ENCODE peak calls at places on chromosomes 2 and 18, in five cellular contexts. Y is K562, U is A549, B is HepG2, O is H1. E is an unnamed sample.

GRCh38 chr18:44851806-44852205 is 171.1 kb downstream of the SETBP1 start:
- DNase-seq in B (no peak), U (no peak), Y (no peak), O (no peak), E (no peak)

GRCh38 chr2:20362701-20363435 is 12.2 kb upstream of the PUM2 start:
- DNase-seq in B (no peak), U (no peak), Y (no peak), O (no peak), E (no peak)

GRCh38 chr2:56410140-56410539 is 226.3 kb downstream of the CCDC85A start:
- DNase-seq in U (no peak), B (no peak), Y (no peak), O (no peak), E (no peak)

GRCh38 chr2:66839551-66840320 is 404.8 kb downstream of the MEIS1 start:
- DNase-seq in O (no peak), U (no peak), Y (no peak), B (no peak), E (no peak)

GRCh38 chr18:73340135-73340934 is 472.5 kb upstream of the NETO1 start:
- DNase-seq in Y (no peak), B (peak; percentile 1), O (no peak), U (no peak), E (peak; percentile 3)

GRCh38 chr18:50859793-50860192 is 19.1 kb upstream of the ME2 start:
- DNase-seq in O (no peak), U (no peak), B (no peak), Y (no peak), E (no peak)

GRCh38 chr2:223532712-223533111 is 69.4 kb downstream of the SCG2 start:
- DNase-seq in U (no peak), Y (no peak), B (no peak), O (no peak), E (no peak)

GRCh38 chr2:61493523-61493942 is 22.6 kb upstream of the USP34 start:
- DNase-seq in U (no peak), Y (no peak), B (no peak), O (no peak), E (no peak)

GRCh38 chr2:65120990-65121693 is 8.8 kb downstream of the RAB1A start:
- DNase-seq in O (no peak), U (no peak), B (no peak), Y (no peak), E (no peak)

GRCh38 chr2:239721531-239721930 is 303.6 kb downstream of the NDUFA10 start:
- DNase-seq in U (no peak), B (no peak), O (no peak), Y (no peak), E (no peak)

GRCh38 chr2:220269421-220269820 is 642.0 kb downstream of the SLC4A3 start:
- DNase-seq in Y (no peak), B (no peak), O (no peak), U (no peak), E (no peak)

GRCh38 chr2:240999001-240999791 is 778 bp downstream of the SNED1 start:
- DNase-seq in B (no peak), Y (peak; percentile 24), U (no peak), O (no peak), E (no peak)

GRCh38 chr2:11775384-11775783 is 29.0 kb downstream of the LPIN1 start:
- DNase-seq in O (no peak), Y (no peak), B (no peak), U (no peak), E (peak; percentile 44)

GRCh38 chr2:224882291-224883171 is 159.7 kb downstream of the DOCK10 start:
- DNase-seq in Y (no peak), B (no peak), O (no peak), U (peak; percentile 31), E (no peak)

GRCh38 chr18:26044807-26045206 is 45.6 kb downstream of the SS18 start:
- DNase-seq in O (no peak), U (no peak), B (no peak), Y (no peak), E (no peak)

GRCh38 chr2:205531082-205531481 is 151.2 kb upstream of the NRP2 start:
- DNase-seq in U (no peak), O (no peak), Y (no peak), B (no peak), E (no peak)

GRCh38 chr2:72139471-72139870 is 8.2 kb downstream of the CYP26B1 start:
- DNase-seq in O (no peak), Y (no peak), B (no peak), U (no peak), E (no peak)

GRCh38 chr2:72140621-72140960 is 7.1 kb downstream of the CYP26B1 start:
- DNase-seq in B (no peak), Y (no peak), O (no peak), U (no peak), E (no peak)

GRCh38 chr2:72141032-72141645 is 6.5 kb downstream of the CYP26B1 start:
- DNase-seq in O (no peak), Y (no peak), B (no peak), U (no peak), E (no peak)

GRCh38 chr2:72138921-72139381 is 8.7 kb downstream of the CYP26B1 start:
- DNase-seq in U (no peak), O (no peak), Y (no peak), B (no peak), E (no peak)

DNA sequence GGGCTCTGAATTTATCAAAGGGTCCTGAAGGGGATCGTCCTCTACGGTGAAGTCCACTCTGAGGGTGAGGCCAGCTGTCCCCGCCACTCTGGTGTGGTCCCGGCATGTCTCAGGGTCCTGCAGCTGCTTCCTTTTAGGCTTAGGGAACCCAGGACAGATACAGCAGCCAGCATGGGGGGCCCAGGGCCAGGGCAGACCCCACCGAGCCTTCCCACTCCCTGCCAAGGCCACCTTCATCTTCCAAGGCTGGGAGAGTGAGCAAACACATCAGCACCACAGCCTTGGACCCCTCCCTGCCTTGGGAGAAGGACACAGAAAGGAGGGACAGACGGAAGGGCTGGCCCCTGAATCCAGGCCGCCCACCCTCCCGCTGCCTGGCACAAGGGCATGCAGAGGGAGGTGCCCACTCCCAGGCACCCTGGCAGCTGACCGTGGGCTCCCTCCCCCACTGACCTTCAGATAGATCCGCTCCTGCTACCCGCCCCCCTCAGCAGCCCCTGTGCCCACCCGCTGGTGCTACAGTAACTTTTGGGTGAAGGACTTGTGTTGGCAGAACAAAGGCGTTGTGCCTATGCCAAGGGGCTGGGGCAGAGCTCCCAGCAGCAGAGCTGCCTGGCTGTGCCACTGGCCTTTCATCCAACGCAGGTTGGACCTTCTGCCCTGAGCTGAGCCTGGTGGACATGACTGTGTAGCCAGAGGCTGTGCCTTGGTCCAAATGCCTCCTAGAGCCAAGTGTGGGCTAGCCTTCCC is 7.6 kb downstream of the CYP26B1 start:
- DNase-seq in B (no peak), O (no peak), Y (no peak), U (no peak), E (no peak)
- TF ChIP-seq RAD21 in B (no peak), O (no peak), Y (no peak), U (no peak), E (no peak)

GRCh38 chr18:14941792-14942191 is 193.8 kb downstream of the ANKRD30B start:
- DNase-seq in B (no peak), U (no peak), Y (no peak), O (no peak), E (no peak)
- TF ChIP-seq HDAC2 in B (no peak), U (no peak), Y (no peak), O (no peak), E (no peak)

DNA sequence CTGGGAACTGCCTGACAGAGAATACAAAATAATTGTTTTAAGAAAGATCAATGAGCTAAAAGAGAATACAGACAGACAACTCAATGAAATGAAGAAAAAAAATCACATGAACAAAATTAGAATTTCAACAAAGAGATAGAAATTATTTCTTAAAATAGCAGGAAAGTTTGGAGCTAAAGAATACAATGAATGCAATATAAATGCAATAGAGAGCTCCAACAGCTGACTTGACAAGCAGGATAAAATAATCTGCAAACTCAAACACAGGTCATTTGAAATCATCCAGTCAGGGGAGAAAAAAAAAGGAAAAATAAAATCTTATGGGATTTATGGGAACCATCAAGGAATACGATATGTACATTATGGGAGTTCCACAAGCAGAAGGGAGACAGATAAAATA is 902.7 kb upstream of the ZEB2 start:
- DNase-seq in O (no peak), B (no peak), U (no peak), Y (no peak), E (no peak)
- TF ChIP-seq RAD21 in O (no peak), B (no peak), U (no peak), Y (no peak), E (no peak)

DNA sequence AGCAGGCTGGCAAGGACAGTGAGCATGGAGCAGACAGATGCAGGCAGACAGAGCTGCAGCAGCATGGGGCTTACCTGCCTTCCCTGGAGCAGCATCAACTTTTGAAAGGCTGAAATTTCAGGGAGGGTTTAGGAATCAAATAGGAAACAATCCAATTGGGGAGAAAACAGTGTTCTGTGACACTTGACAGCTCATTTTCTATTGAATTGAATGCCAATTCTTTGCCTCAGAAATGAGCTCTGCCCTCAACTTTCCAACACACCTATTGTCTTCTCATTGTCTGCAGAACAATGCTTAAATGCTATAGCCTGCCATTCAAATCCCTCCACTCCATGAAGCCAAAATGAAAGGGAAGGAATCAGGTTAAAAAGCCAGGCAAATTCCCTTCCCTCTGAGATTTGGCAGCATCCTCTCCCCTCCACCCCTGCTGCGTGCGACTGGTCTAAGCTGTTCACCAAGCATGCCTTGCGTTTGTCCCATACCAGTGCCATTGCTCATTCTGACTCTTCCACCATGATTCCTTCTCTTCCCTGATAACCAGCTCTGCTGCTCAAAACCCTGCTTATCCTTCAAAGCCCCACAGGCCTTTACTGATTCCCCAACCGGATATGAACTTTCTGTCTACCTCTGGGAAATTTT is 32.3 kb upstream of the TMEM131 start:
- DNase-seq in B (no peak), U (no peak), Y (no peak), O (no peak), E (no peak)
- TF ChIP-seq HDAC2 in B (no peak), U (no peak), Y (no peak), O (no peak), E (no peak)

DNA sequence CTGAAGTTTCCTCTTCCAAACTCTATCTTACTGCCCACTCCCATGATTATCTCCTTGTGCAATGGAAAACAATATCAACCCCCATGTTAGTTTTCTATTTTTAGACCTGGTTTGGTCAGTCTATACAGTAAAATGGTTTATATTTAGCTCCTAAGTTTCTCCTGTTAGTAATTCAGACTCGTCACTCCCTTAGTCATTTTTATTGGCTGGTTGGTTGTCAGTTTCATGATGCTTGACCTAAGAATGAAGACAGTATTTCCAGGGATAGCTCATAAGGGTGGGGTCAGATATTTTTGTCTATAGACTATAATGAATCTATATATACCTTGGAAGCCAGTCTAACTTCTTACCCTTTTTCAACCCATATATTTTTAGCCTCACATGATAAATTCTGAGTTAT is 61.4 kb upstream of the NEUROD1 start:
- DNase-seq in O (no peak), U (no peak), B (no peak), Y (no peak), E (no peak)
- TF ChIP-seq RAD21 in O (no peak), U (no peak), B (no peak), Y (no peak), E (no peak)

GRCh38 chr2:58540680-58541079 is 299.6 kb upstream of the FANCL start:
- DNase-seq in Y (no peak), O (no peak), U (no peak), B (no peak), E (no peak)
- TF ChIP-seq HDAC2 in Y (no peak), O (no peak), U (no peak), B (no peak), E (no peak)